ENCODE peak calls at places on chromosomes 3 and 15, in six cellular contexts. I, N, O, M, T and S are unnamed samples.

GRCh38 chr3:88075061-88075460 is 16.0 kb downstream of the ZNF654 start:
- DNase-seq in T (no peak), N (no peak), I (no peak), O (no peak), M (no peak), S (no peak)

GRCh38 chr3:24538891-24539290 is 44.2 kb upstream of the THRB start:
- DNase-seq in N (no peak), T (no peak), O (no peak), M (no peak), I (no peak), S (no peak)

GRCh38 chr15:33021806-33022389 is 172.6 kb downstream of the FMN1 start:
- DNase-seq in O (no peak), M (peak), N (no peak), I (no peak), T (no peak), S (peak)

GRCh38 chr3:45092132-45093031 is 53.8 kb downstream of the CDCP1 start:
- DNase-seq in N (no peak), I (no peak), M (peak), O (no peak), T (no peak), S (peak)

GRCh38 chr15:40343512-40343911 is 2.8 kb upstream of the CCDC9B start:
- DNase-seq in T (no peak), M (peak), O (peak), I (no peak), N (no peak), S (peak)

GRCh38 chr3:122074621-122075265 is 19.6 kb downstream of the CD86 start:
- DNase-seq in O (peak), N (peak), M (no peak), T (peak), I (no peak), S (no peak)

GRCh38 chr15:73936588-73937312 is 10.5 kb downstream of the LOXL1 start:
- DNase-seq in T (no peak), I (no peak), O (peak), N (peak), M (no peak), S (no peak)

GRCh38 chr3:88921986-88922385 is 185.4 kb upstream of the EPHA3 start:
- DNase-seq in M (no peak), I (no peak), N (no peak), T (no peak), O (no peak), S (no peak)

GRCh38 chr3:55692958-55693558 is 206.0 kb upstream of the WNT5A start:
- DNase-seq in T (no peak), M (peak), N (no peak), O (no peak), I (no peak), S (peak)

GRCh38 chr3:78279066-78279465 is 1239.2 kb downstream of the ROBO2 start:
- DNase-seq in N (no peak), T (no peak), O (no peak), M (no peak), I (no peak), S (no peak)

GRCh38 chr3:78287085-78287484 is 1247.2 kb downstream of the ROBO2 start:
- DNase-seq in O (no peak), N (no peak), T (no peak), I (no peak), M (no peak), S (no peak)

GRCh38 chr3:78281381-78281780 is 1241.5 kb downstream of the ROBO2 start:
- DNase-seq in T (no peak), O (peak), M (no peak), N (peak), I (no peak), S (no peak)

GRCh38 chr3:78285032-78285728 is 1245.3 kb downstream of the ROBO2 start:
- DNase-seq in O (no peak), N (no peak), I (no peak), M (no peak), T (no peak), S (no peak)

DNA sequence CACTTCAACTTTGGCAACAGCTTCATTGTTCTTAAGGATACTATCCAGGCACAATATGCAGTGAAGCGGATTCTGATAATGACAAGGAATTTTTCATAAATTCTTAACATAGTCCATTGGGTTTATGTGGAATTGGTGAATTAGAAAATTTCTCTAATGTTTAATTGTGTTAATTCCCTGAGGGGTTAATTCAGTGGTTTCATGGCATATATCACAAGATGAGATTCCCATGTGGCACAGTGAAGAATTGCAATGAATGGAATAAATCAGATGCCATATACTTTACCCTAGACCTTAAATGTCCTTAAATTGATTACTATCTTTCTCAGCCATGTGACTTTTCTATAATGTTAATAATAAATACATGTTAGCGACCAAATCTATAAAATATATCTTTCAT is 1244.1 kb downstream of the ROBO2 start:
- DNase-seq in O (no peak), N (no peak), T (no peak), I (no peak), M (no peak), S (no peak)
- TF ChIP-seq CTCF in O (no peak), N (no peak), T (no peak), I (no peak), M (no peak), S (peak)

GRCh38 chr3:187679638-187680396 is 9.6 kb upstream of the SST start:
- DNase-seq in N (peak), T (peak), I (peak), O (peak), M (peak), S (peak)
- TF ChIP-seq CTCF in N (peak), T (peak), I (peak), O (peak), M (peak), S (peak)

DNA sequence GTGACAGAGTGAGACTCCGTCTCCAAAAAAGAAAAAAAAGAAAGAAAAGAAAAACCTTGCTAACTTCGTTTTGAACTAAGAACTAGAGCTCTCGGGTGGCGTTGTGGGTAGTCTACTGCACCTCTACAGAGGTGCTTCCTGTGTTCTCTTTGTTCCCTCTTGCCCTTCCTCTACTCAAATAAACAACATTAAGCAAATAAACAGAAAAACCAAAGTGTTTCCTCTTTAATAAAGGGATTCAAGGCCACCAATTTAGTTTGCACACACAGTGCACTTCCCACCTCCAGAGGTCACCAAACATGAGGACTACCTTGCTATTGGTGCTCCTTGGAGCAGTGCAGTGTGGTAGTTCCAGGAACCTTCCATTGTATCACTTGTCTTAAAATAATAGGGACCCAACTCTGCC is 354.2 kb upstream of the TBL1XR1 start:
- DNase-seq in N (no peak), I (no peak), T (no peak), M (no peak), O (no peak), S (no peak)
- TF ChIP-seq CTCF in N (no peak), I (no peak), T (no peak), M (no peak), O (no peak), S (no peak)

GRCh38 chr15:28117591-28117990 is 18.5 kb upstream of the OCA2 start:
- DNase-seq in T (no peak), I (no peak), N (no peak), M (no peak), O (no peak), S (no peak)
- TF ChIP-seq CTCF in T (no peak), I (no peak), N (no peak), M (no peak), O (no peak), S (no peak)

GRCh38 chr3:72255736-72256559 is 471.0 kb upstream of the PROK2 start:
- DNase-seq in M (no peak), N (peak), I (no peak), T (no peak), O (peak), S (no peak)
- TF ChIP-seq CTCF in M (no peak), N (no peak), I (no peak), T (no peak), O (peak), S (no peak)

GRCh38 chr3:75015280-75015679 is 400.8 kb upstream of the CNTN3 start:
- DNase-seq in M (no peak), O (no peak), T (no peak), I (no peak), N (no peak), S (no peak)
- TF ChIP-seq CTCF in M (no peak), O (no peak), T (no peak), I (no peak), N (no peak), S (no peak)

GRCh38 chr3:53750253-53751210 is 95.7 kb downstream of the CHDH start:
- DNase-seq in N (peak), T (no peak), I (no peak), O (no peak), M (no peak), S (no peak)
- TF ChIP-seq CTCF in N (no peak), T (no peak), I (no peak), O (no peak), M (no peak), S (no peak)